ENCODE peak calls at places on chromosomes 11 and 22, in four cellular contexts. M is astrocyte, B is GM23338, N is PC-3. S is an unnamed sample.

GRCh38 chr11:82775736-82776346 is 42.2 kb upstream of the FAM181B start:
- DNase-seq in M (no peak), B (peak), N (peak), S (peak)

GRCh38 chr11:1747753-1748466 is 2.5 kb downstream of the IFITM10 start:
- DNase-seq in M (no peak), B (no peak), N (no peak), S (no peak)

GRCh38 chr22:46104170-46104880 is 46.0 kb upstream of the PPARA start:
- DNase-seq in M (peak), B (no peak), N (no peak), S (no peak)

GRCh38 chr11:104161751-104162450 is 2.0 kb downstream of the PDGFD start:
- DNase-seq in M (no peak), B (no peak), N (no peak), S (no peak)

GRCh38 chr11:103581680-103582265 is 454.7 kb upstream of the DDI1 start:
- DNase-seq in M (peak), B (no peak), N (no peak), S (no peak)

GRCh38 chr22:17370036-17370765 is 941 bp downstream of the CECR2 start:
- DNase-seq in M (no peak), B (peak), N (no peak), S (no peak)

GRCh38 chr11:706957-707816 is 1.2 kb downstream of the EPS8L2 start:
- DNase-seq in M (no peak), B (peak), N (peak), S (peak)

GRCh38 chr22:43526951-43527350 is 115.1 kb downstream of the MPPED1 start:
- DNase-seq in M (no peak), B (no peak), N (no peak), S (no peak)

GRCh38 chr11:123306531-123306930 is 111.5 kb upstream of the CLMP start:
- DNase-seq in M (no peak), B (no peak), N (no peak), S (no peak)

GRCh38 chr11:62880231-62880802 is 379 bp upstream of the SLC3A2 start:
- DNase-seq in M (peak), B (no peak), N (peak), S (peak)

GRCh38 chr11:10641314-10642206 is 52.0 kb downstream of the IRAG1 start:
- DNase-seq in M (no peak), B (no peak), N (no peak), S (no peak)

GRCh38 chr11:130518164-130518563 is 69.7 kb downstream of the ADAMTS15 start:
- DNase-seq in M (no peak), B (no peak), N (no peak), S (no peak)

GRCh38 chr11:78023426-78023825 is 350 bp upstream of the KCTD14 start:
- DNase-seq in M (no peak), B (no peak), N (no peak), S (no peak)

GRCh38 chr11:67271548-67272284 is 5.4 kb downstream of the GRK2 start:
- DNase-seq in M (no peak), B (no peak), N (no peak), S (no peak)
- H3K4me2 ChIP-seq in M (no peak), B (peak), N (no peak), S (no peak)

DNA sequence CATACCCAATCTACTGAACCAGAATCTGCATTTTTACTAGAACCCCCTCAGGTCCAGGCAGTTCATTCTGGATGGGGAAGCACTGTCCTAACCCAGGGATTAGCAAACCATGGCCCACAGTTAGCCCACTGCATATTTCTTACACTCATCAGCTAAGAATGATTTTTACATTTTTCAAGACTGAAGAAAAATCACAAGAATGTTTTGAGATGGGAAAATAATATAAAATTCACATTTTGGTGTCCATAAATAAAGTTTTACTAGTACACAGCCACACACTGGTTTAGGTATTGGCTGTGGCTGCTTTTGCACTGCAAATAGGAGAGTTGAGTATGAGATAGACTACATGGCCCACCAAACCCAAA is 59.4 kb downstream of the PPFIBP2 start:
- DNase-seq in M (no peak), B (no peak), N (no peak), S (no peak)
- H3K27ac ChIP-seq in M (no peak), B (peak), N (no peak), S (peak)

DNA sequence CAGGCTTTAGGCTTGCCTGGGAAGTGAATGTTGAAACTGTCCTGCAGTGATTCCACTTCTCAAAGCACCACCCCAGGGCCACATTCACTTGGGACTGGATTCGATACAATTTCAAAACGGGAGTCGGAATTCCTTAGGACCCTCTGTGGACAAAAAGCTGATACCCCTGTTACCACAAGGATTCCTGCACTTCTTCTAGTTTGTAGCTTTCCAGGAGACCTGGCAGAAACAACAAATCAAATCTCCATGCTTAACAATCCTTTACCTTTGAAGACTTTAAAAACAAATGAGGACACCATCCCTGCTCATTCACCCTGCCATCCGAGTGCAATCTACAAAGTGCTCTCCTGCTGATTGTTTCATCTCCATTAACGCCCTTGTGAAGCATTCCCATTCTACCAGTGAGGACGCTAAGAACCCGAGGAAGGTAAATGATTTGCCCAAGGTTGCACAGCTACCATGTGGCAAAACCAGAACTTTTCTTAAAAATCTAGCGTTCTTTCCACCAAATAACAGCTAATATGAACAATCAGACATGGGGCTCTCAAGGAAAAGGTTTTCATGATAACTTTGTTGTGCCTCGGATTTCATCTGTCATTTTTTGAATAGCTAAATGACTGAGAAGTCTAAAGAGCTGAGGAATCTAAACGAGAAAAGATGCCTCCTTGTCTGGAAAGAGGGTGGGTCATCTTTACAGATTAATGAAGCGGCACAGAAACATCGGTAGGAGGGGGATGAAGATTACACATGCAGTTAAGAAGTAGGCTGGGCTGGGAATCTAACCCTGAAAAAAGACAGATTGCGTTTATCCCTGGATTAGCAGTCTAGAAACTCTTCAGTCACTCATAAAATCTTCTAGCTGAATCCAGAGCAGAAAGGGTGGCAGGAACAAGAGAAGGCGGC is 722 bp upstream of the MPZL2 start:
- DNase-seq in M (no peak), B (peak), N (no peak), S (no peak)
- TF ChIP-seq EZH2 in M (no peak), B (no peak), N (no peak), S (no peak)

DNA sequence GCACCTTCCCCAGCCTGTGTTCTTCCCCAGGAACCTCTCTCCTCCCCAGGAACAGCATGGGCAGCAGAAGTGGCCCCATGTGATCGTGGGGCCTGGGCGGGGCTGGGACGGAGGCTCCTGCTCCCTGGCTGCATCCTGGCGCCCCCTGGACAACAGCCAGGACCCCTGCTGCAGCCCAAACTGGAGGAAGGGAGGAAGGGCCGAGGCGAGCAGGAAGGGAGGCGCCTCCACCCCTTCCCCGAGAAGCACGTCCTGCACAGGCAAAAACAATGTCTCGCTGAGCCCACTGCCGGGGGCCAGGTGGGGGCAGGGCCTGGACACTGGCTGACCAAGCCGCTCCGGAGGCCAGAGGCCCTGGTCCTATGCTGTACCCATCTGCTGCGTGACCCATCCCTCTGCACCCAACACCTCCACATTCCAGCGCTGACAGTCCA is 15.0 kb upstream of the MFNG start:
- DNase-seq in M (no peak), B (no peak), N (no peak), S (no peak)
- H3K4me2 ChIP-seq in M (peak), B (no peak), N (peak), S (no peak)

GRCh38 chr11:112581747-112582146 is 321.1 kb upstream of the PLET1 start:
- DNase-seq in M (no peak), B (no peak), N (no peak), S (no peak)

GRCh38 chr11:112580864-112581263 is 320.2 kb upstream of the PLET1 start:
- DNase-seq in M (no peak), B (no peak), N (no peak), S (no peak)

GRCh38 chr11:112583246-112583893 is 322.7 kb upstream of the PLET1 start:
- DNase-seq in M (no peak), B (no peak), N (no peak), S (no peak)

GRCh38 chr11:112584674-112585073 is 324.0 kb upstream of the PLET1 start:
- DNase-seq in M (no peak), B (peak), N (peak), S (peak)

GRCh38 chr11:112582366-112582765 is 321.7 kb upstream of the PLET1 start:
- DNase-seq in M (no peak), B (no peak), N (no peak), S (no peak)
- H3K27ac ChIP-seq in M (no peak), B (no peak), N (no peak), S (no peak)

GRCh38 chr11:26665946-26666345 is 55.9 kb downstream of the SLC5A12 start:
- DNase-seq in M (no peak), B (no peak), N (no peak), S (no peak)
- TF ChIP-seq EZH2 in M (no peak), B (no peak), N (no peak), S (no peak)

DNA sequence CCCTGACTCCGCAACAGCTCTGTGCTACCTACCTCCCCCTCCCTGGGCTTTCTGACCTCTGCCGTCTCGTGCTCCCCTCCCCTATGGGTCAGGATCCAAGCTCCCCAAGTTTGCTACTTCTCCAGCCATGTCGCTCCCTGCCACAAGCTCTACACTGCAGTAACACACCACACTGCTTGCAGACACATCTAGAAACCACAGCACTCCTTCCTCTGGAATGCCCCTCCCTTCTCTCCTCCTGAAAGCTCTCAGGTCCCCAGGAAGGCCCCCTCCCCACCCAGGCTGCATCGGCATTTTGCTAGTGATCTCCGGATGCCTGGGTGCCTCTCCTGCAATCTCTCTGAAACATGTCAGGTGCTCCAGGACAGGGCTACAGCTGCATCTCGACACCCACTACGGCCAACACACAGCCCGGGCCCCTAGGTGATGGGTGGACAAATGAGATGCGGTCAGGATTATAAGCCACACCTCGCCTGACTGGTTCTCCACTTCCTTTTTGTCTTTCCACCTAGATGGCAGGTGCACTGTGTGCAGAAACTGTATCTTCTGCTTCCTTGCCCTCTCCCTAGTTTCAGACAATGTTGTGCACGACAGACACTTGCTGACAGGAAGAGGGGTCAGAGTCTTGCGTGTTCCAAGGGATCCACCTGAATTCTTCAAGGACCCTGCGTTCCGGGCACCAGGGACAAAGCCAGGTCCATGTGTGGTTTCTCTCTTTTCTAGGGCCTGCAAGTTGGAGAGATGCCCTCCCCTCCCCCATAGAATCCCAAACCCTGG is 22.9 kb downstream of the RPUSD4 start:
- DNase-seq in M (no peak), B (no peak), N (no peak), S (no peak)
- H3K4me2 ChIP-seq in M (no peak), B (no peak), N (no peak), S (no peak)

GRCh38 chr11:34359548-34359891 is 1.7 kb upstream of the ABTB2 start:
- DNase-seq in M (no peak), B (no peak), N (no peak), S (no peak)

GRCh38 chr11:34357646-34358257 is at the start of gene ABTB2:
- DNase-seq in M (peak), B (peak), N (peak), S (peak)

GRCh38 chr11:34358666-34359547 is 1.1 kb upstream of the ABTB2 start:
- DNase-seq in M (peak), B (peak), N (peak), S (peak)

GRCh38 chr11:34358258-34358665 is 452 bp upstream of the ABTB2 start:
- DNase-seq in M (peak), B (peak), N (peak), S (peak)

GRCh38 chr11:34360056-34360455 is 2.2 kb upstream of the ABTB2 start:
- DNase-seq in M (no peak), B (no peak), N (no peak), S (no peak)
- H3K27ac ChIP-seq in M (no peak), B (no peak), N (no peak), S (no peak)

S was measured in PC-9.